ENCODE peak calls at places on chromosome 19, in six cellular contexts. I is GM12892, Y is SK-N-SH, C is GM12878, U is H1, S is K562. F is an unnamed sample.

GRCh38 chr19:43643326-43643725 is 3.7 kb upstream of the CADM4 start:
- DNase-seq in Y (no peak), S (no peak), U (no peak), I (no peak), C (no peak), F (no peak)

GRCh38 chr19:28023064-28023463 is 1189.9 kb downstream of the UQCRFS1 start:
- DNase-seq in C (no peak), S (no peak), Y (no peak), I (no peak), U (no peak), F (no peak)

GRCh38 chr19:6204866-6205723 is 69.6 kb downstream of the ACSBG2 start:
- DNase-seq in U (no peak), S (no peak), C (no peak), I (no peak), Y (no peak), F (no peak)

GRCh38 chr19:18919895-18920204 is 335 bp downstream of the DDX49 start:
- DNase-seq in S (no peak), Y (no peak), C (no peak), U (no peak), I (no peak), F (no peak)

GRCh38 chr19:35557539-35558399 is 5.7 kb downstream of the ATP4A start:
- DNase-seq in Y (peak), U (peak), C (no peak), I (no peak), S (peak), F (peak)

GRCh38 chr19:55670280-55671053 is 4.6 kb upstream of the EPN1 start:
- DNase-seq in Y (no peak), U (no peak), I (no peak), S (peak), C (no peak), F (no peak)

GRCh38 chr19:57648336-57649003 is 15.5 kb downstream of the ZNF211 start:
- DNase-seq in Y (peak), I (no peak), S (no peak), C (no peak), U (peak), F (no peak)

GRCh38 chr19:19636573-19636972 is 6.9 kb downstream of the GMIP start:
- DNase-seq in C (no peak), Y (no peak), U (no peak), I (no peak), S (no peak), F (no peak)

GRCh38 chr19:5099822-5100221 is 130.9 kb downstream of the KDM4B start:
- DNase-seq in Y (no peak), U (no peak), I (no peak), S (no peak), C (no peak), F (no peak)

GRCh38 chr19:46173886-46174475 is 25.9 kb downstream of the IGFL2 start:
- DNase-seq in S (no peak), Y (no peak), U (no peak), C (no peak), I (no peak), F (no peak)

GRCh38 chr19:3968556-3969434 is 2.1 kb downstream of the DAPK3 start:
- DNase-seq in C (no peak), U (peak), Y (peak), S (peak), I (no peak), F (no peak)

GRCh38 chr19:5949792-5950305 is 28.1 kb downstream of the RANBP3 start:
- DNase-seq in S (no peak), I (no peak), C (no peak), Y (no peak), U (no peak), F (no peak)

GRCh38 chr19:48095637-48096175 is 14.9 kb downstream of the PLA2G4C start:
- DNase-seq in Y (no peak), I (no peak), S (no peak), U (no peak), C (no peak), F (no peak)

GRCh38 chr19:35389192-35389861 is 18.5 kb downstream of the GPR42 start:
- DNase-seq in C (no peak), S (peak), I (no peak), Y (no peak), U (peak), F (no peak)

GRCh38 chr19:51194527-51195315 is 30.2 kb upstream of the CD33 start:
- DNase-seq in I (no peak), C (peak), U (no peak), S (no peak), Y (no peak), F (no peak)

GRCh38 chr19:4768934-4769777 is 22.4 kb upstream of the FEM1A start:
- DNase-seq in I (peak), Y (peak), U (peak), S (peak), C (no peak), F (peak)

GRCh38 chr19:44050740-44051653 is 839 bp upstream of the ZNF223 start:
- DNase-seq in U (no peak), I (no peak), Y (no peak), S (no peak), C (no peak), F (no peak)

GRCh38 chr19:45976180-45976579 is 2.5 kb upstream of the NOVA2 start:
- DNase-seq in U (no peak), C (no peak), Y (no peak), S (peak), I (no peak), F (no peak)

GRCh38 chr19:17931532-17932191 is 1.2 kb upstream of the CCDC124 start:
- DNase-seq in I (no peak), S (peak), C (no peak), Y (no peak), U (peak), F (no peak)

GRCh38 chr19:24054044-24054935 is 32.7 kb upstream of the ZNF254 start:
- DNase-seq in C (no peak), S (no peak), U (no peak), Y (no peak), I (no peak), F (no peak)

GRCh38 chr19:32251634-32252332 is 93.6 kb upstream of the ZNF507 start:
- DNase-seq in Y (no peak), U (peak), C (no peak), S (no peak), I (no peak), F (no peak)

DNA sequence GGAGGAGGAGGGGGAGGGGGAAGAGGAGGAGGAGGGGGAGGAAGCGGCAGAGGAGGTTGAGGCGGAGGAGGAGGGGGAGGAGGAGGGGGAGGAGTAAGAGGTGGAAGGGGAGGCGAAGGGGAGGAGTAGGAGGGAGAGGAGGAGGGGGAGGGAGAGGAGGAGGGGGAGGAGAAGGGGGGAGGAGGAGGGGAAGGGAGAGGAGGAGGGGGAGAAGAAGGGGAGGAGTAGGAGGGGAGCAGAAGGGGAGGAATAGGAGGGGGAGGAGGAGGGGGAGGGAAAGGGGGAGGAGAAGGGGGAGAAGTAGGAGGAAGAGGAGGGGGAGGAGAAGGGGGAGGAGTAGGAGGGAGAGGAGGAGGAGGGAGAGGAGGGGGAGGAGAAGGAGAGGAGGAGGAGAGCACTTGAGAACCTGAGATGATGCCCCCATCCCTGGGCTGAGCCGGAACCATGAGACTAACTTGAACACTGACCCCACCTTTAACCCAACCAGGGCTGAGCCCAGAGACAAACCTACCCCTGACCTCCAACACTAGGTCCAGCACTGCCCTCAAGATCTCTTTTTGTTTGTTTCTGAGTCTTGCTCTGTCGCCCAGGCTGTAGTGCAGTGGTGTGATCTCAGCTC is 12.6 kb downstream of the ABCA7 start:
- DNase-seq in U (no peak), S (peak), C (no peak), Y (no peak), I (no peak), F (no peak)
- TF ChIP-seq POLR2AphosphoS5 in U (no peak), S (no peak), C (no peak), Y (no peak), I (no peak), F (no peak)

GRCh38 chr19:15466851-15467733 is 2.7 kb upstream of the RASAL3 start:
- DNase-seq in U (no peak), S (no peak), I (peak), C (peak), Y (no peak), F (no peak)
- TF ChIP-seq TAF1 in U (no peak), S (no peak), I (no peak), C (no peak), Y (no peak), F (no peak)

DNA sequence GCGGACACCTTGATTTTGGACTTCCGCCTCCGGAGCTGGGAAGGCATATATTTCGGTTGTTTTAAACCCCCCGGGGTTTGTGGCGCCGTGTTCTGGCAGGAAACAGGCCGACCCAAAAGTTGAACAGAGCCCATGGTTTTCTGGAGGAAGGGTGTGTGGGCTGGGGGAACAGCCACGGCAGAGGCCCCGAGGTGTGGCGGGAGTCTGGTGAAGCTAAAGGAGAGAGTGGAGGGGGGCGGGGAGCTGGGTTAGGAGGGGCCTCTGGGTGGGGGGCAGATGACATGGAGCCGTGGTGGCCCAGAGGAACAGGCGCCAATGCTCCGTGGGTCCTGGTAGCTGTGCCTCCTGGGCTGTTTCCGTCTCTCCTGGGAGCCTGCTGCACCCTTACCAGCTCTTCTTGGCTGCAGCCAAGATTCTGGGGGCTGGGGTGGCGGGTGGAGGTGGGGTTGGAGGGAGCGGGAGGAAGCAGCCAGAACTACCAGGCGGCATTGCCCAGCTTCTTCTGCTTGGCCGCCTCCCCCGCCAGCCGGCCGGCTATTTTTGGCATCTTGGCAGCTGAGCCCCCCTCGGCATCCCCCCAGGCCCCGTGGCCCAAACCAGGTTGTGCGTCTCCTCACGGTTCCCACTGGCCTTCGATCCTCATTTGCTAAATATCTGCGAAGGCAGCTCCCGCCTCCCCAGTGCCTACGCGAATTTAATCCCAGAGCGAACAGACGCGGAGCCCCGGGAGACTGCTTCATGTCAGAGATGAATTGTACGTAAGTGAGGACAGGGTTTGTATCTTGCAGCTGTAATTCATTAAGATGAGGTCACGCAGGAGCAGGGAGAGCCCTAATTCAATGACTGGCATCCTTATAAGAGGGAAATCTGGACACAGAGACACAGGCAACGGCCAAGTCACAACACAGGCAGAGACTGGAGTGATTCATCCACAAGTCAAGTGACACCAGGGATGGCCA is 12.7 kb upstream of the PEAK3 start:
- DNase-seq in Y (peak), C (no peak), I (no peak), S (no peak), U (no peak), F (no peak)
- TF ChIP-seq POLR2AphosphoS5 in Y (peak), C (no peak), I (no peak), S (no peak), U (no peak), F (no peak)

GRCh38 chr19:52963229-52963760 is 614 bp upstream of the ZNF816 start:
- DNase-seq in I (no peak), C (no peak), Y (peak), U (peak), S (no peak), F (no peak)
- TF ChIP-seq TAF1 in I (no peak), C (no peak), Y (no peak), U (no peak), S (no peak), F (no peak)

GRCh38 chr19:10474962-10475451 is 28.1 kb downstream of the KEAP1 start:
- DNase-seq in I (no peak), C (no peak), U (no peak), Y (peak), S (no peak), F (no peak)

GRCh38 chr19:10473192-10473591 is 30.0 kb downstream of the KEAP1 start:
- DNase-seq in U (no peak), S (no peak), Y (no peak), C (no peak), I (no peak), F (no peak)

GRCh38 chr19:10478476-10478875 is 24.7 kb downstream of the KEAP1 start:
- DNase-seq in I (no peak), Y (peak), C (no peak), U (no peak), S (no peak), F (no peak)

DNA sequence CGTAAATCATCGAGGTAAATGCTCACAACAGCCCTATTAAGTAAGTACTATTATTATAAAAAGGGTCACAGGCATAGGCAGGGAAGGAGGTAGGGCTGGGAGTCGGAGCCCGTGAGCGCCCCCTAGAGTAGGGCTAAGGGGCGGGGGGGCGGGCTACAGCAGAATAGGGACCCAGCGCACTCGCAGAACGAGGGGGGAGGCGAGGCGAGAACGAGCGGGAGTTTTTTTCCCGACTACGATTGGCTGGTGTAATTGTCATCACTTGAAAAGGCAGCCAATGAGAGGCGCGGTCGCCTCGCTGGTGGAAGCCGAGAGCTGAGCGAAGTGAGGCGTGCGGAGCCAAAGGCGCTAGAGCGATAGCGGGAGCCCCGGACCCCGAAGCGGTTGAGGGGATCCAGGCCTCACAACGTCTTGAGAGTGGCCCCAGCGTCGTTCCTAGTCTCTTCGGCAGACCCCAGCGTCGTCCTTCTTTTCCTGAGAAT is 24.2 kb downstream of the KEAP1 start:
- DNase-seq in Y (peak), S (peak), U (peak), C (no peak), I (no peak), F (peak)
- TF ChIP-seq POLR2AphosphoS5 in Y (no peak), S (no peak), U (no peak), C (no peak), I (no peak), F (no peak)

DNA sequence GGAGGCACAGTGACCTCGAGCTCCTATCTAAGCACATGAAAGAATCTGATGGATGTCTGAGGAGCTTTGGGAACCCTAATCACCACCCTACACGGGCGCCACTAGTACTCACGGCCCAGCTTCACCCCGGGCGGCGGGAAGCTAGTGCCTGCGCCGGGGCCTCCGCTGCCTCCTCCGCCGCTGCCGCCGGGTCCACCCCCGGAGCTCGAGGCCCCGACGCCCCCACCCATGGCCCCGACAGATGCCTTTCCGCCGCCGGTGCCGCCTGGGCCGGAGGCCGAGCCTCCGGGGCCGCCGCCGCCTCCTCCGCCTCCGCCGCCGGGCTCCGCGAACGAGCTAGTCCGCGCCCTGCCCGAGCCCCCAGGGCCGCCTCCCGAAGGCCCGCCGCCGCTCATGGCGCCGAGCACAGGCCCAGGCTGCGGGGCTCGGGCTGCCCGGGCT is 311 bp downstream of the GSK3A start:
- DNase-seq in S (no peak), Y (peak), U (no peak), I (no peak), C (no peak), F (no peak)
- TF ChIP-seq TAF1 in S (no peak), Y (no peak), U (no peak), I (no peak), C (no peak), F (no peak)

GRCh38 chr19:12834976-12835757 is 788 bp upstream of the RTBDN start:
- DNase-seq in Y (peak), S (peak), U (peak), I (no peak), C (no peak), F (no peak)
- TF ChIP-seq POLR2AphosphoS5 in Y (no peak), S (no peak), U (no peak), I (no peak), C (no peak), F (no peak)

GRCh38 chr19:39296055-39296645 is at the start of gene IFNL1:
- DNase-seq in U (no peak), Y (no peak), S (no peak), C (no peak), I (no peak), F (no peak)

GRCh38 chr19:39299404-39299803 is 3.2 kb downstream of the IFNL1 start:
- DNase-seq in I (no peak), C (no peak), S (no peak), Y (no peak), U (no peak), F (no peak)

GRCh38 chr19:39299832-39300231 is 3.6 kb downstream of the IFNL1 start:
- DNase-seq in S (no peak), Y (no peak), C (no peak), U (no peak), I (no peak), F (no peak)

GRCh38 chr19:39296906-39297305 is 699 bp downstream of the IFNL1 start:
- DNase-seq in I (no peak), U (no peak), S (no peak), Y (no peak), C (no peak), F (no peak)

DNA sequence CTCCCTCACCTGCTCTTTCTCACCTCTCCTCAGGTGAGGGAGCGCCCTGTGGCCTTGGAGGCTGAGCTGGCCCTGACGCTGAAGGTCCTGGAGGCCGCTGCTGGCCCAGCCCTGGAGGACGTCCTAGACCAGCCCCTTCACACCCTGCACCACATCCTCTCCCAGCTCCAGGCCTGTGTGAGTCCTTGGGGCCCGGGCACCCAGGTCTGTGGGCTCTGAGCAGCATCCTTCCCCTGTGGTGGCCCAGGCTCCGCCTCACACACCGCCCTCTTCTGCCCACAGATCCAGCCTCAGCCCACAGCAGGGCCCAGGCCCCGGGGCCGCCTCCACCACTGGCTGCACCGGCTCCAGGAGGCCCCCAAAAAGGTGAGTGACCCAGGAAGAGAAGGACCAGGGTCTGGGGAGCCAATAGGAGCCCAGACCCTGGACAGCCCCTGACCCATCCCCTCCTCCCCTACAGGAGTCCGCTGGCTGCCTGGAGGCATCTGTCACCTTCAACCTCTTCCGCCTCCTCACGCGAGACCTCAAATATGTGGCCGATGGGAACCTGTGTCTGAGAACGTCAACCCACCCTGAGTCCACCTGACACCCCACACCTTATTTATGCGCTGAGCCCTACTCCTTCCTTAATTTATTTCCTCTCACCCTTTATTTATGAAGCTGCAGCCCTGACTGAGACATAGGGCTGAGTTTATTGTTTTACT is 1.9 kb downstream of the IFNL1 start:
- DNase-seq in I (no peak), S (no peak), C (no peak), U (no peak), Y (no peak), F (no peak)
- TF ChIP-seq TAF1 in I (no peak), S (no peak), C (no peak), U (no peak), Y (no peak), F (no peak)

GRCh38 chr19:49555600-49556411 is 24.6 kb downstream of the NOSIP start:
- DNase-seq in I (no peak), U (peak), S (peak), C (no peak), Y (peak), F (no peak)
- TF ChIP-seq POLR2AphosphoS5 in I (no peak), U (peak), S (no peak), C (no peak), Y (no peak), F (no peak)

GRCh38 chr19:40274585-40275544 is 10.3 kb downstream of the AKT2 start:
- DNase-seq in Y (no peak), S (peak), C (no peak), U (no peak), I (peak), F (peak)
- TF ChIP-seq TAF1 in Y (no peak), S (no peak), C (no peak), U (no peak), I (no peak), F (no peak)